ENCODE peak calls at places on chromosome 13, in five cellular contexts. E is A549, D is pancreas, H is cardiac muscle cell, Z is neuronal stem cell. S is an unnamed sample.
A peak's percentile ranks its signal among the peaks of the same experiment; 100 is the strongest.

GRCh38 chr13:41352935-41353801 is 42.1 kb downstream of the NAA16 start:
- DNase-seq in E (peak; percentile 20), D (no peak), H (peak; percentile 28), Z (peak; percentile 38), S (peak; percentile 74)

GRCh38 chr13:114161644-114162532 is 17.2 kb upstream of the CFAP97D2 start:
- DNase-seq in E (no peak), D (no peak), H (no peak), Z (no peak), S (peak; percentile 41)

GRCh38 chr13:113886561-113887112 is 22.8 kb upstream of the GAS6 start:
- DNase-seq in E (no peak), D (no peak), H (no peak), Z (no peak), S (no peak)

GRCh38 chr13:64753606-64754005 is 2476.5 kb downstream of the PCDH9 start:
- DNase-seq in E (no peak), D (no peak), H (no peak), Z (no peak), S (no peak)

GRCh38 chr13:88031980-88032562 is 360.9 kb downstream of the SLITRK5 start:
- DNase-seq in E (no peak), D (no peak), H (no peak), Z (no peak), S (no peak)

GRCh38 chr13:20461481-20461859 is 64.2 kb downstream of the CRYL1 start:
- DNase-seq in E (no peak), D (no peak), H (no peak), Z (no peak), S (no peak)

GRCh38 chr13:24905242-24905641 is 141.3 kb downstream of the RNF17 start:
- DNase-seq in E (no peak), D (no peak), H (no peak), Z (no peak), S (no peak)

GRCh38 chr13:109361562-109361961 is 424.8 kb downstream of the IRS2 start:
- DNase-seq in E (no peak), D (no peak), H (no peak), Z (no peak), S (no peak)

GRCh38 chr13:106033634-106034033 is 501.8 kb downstream of the EFNB2 start:
- DNase-seq in E (peak; percentile 3), D (no peak), H (no peak), Z (no peak), S (no peak)

GRCh38 chr13:109547942-109548860 is 238.2 kb downstream of the IRS2 start:
- DNase-seq in E (no peak), D (no peak), H (peak; percentile 7), Z (no peak), S (no peak)

GRCh38 chr13:81133066-81133465 is 792.1 kb upstream of the SPRY2 start:
- DNase-seq in E (no peak), D (no peak), H (no peak), Z (no peak), S (no peak)

GRCh38 chr13:73767191-73767741 is 366.9 kb downstream of the KLF12 start:
- DNase-seq in E (no peak), D (no peak), H (no peak), Z (peak; percentile 68), S (peak; percentile 42)
- H3K27ac ChIP-seq in E (no peak overlapping the region), D (no peak overlapping the region), H (peak overlapping the region; percentile 87), Z (peak overlapping the region; percentile 18), S (peak overlapping the region; percentile 77)

GRCh38 chr13:84864341-84864740 is 934.9 kb downstream of the SLITRK6 start:
- DNase-seq in E (no peak), D (no peak), H (no peak), Z (no peak), S (no peak)
- H3K4me3 ChIP-seq in E (no peak overlapping the region), D (no peak overlapping the region), H (no peak overlapping the region), Z (no peak overlapping the region), S (no peak overlapping the region)

GRCh38 chr13:93183302-93183701 is 43.3 kb upstream of the GPC6 start:
- DNase-seq in E (no peak), D (no peak), H (no peak), Z (no peak), S (no peak)
- H3K27ac ChIP-seq in E (no peak overlapping the region), D (no peak overlapping the region), H (no peak overlapping the region), Z (no peak overlapping the region), S (no peak overlapping the region)

GRCh38 chr13:30722361-30722760 is 13.0 kb upstream of the ALOX5AP start:
- DNase-seq in E (no peak), D (no peak), H (no peak), Z (no peak), S (no peak)

GRCh38 chr13:30719521-30719914 is 15.8 kb upstream of the ALOX5AP start:
- DNase-seq in E (no peak), D (no peak), H (no peak), Z (no peak), S (no peak)

GRCh38 chr13:30715837-30716236 is 19.5 kb upstream of the ALOX5AP start:
- DNase-seq in E (no peak), D (no peak), H (no peak), Z (no peak), S (no peak)

GRCh38 chr13:30718661-30719520 is 16.5 kb upstream of the ALOX5AP start:
- DNase-seq in E (peak; percentile 25), D (no peak), H (no peak), Z (no peak), S (no peak)

DNA sequence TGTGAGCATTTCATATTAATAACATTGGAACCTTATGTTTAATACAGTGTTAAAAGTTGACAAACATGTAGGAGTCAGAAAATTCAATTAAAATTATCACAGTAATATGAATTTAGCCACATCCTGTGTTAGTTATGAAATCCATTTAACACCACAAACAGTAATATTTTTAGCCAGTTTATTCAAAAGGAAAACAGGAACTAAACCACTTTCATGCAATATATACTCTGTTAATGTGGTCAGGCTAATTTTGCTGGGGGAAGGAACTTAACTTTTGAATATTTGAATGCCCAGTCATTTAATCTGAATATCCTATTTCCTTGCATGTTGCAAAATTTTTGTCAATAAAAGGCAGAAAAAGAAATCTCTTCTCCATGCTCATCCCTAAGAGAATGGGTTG is 14.9 kb upstream of the ALOX5AP start:
- DNase-seq in E (no peak), D (no peak), H (no peak), Z (no peak), S (no peak)
- H3K4me3 ChIP-seq in E (no peak overlapping the region), D (no peak overlapping the region), H (no peak overlapping the region), Z (no peak overlapping the region), S (no peak overlapping the region)

GRCh38 chr13:23658929-23659541 is 88.8 kb downstream of the TNFRSF19 start:
- DNase-seq in E (no peak), D (no peak), H (no peak), Z (no peak), S (no peak)

GRCh38 chr13:23657056-23657455 is 86.8 kb downstream of the TNFRSF19 start:
- DNase-seq in E (no peak), D (no peak), H (no peak), Z (no peak), S (no peak)

GRCh38 chr13:23656637-23657036 is 86.4 kb downstream of the TNFRSF19 start:
- DNase-seq in E (no peak), D (no peak), H (no peak), Z (no peak), S (no peak)

GRCh38 chr13:23655321-23655720 is 85.1 kb downstream of the TNFRSF19 start:
- DNase-seq in E (no peak), D (no peak), H (no peak), Z (no peak), S (no peak)

GRCh38 chr13:23660249-23660648 is 90.0 kb downstream of the TNFRSF19 start:
- DNase-seq in E (no peak), D (no peak), H (no peak), Z (no peak), S (no peak)
- H3K27ac ChIP-seq in E (no peak overlapping the region), D (no peak overlapping the region), H (no peak overlapping the region), Z (no peak overlapping the region), S (no peak overlapping the region)

GRCh38 chr13:66995366-66995663 is 234.8 kb downstream of the PCDH9 start:
- DNase-seq in E (no peak), D (no peak), H (no peak), Z (no peak), S (no peak)

GRCh38 chr13:66992183-66992582 is 238.0 kb downstream of the PCDH9 start:
- DNase-seq in E (no peak), D (no peak), H (peak; percentile 2), Z (no peak), S (no peak)

GRCh38 chr13:66994498-66995365 is 235.4 kb downstream of the PCDH9 start:
- DNase-seq in E (no peak), D (no peak), H (no peak), Z (no peak), S (no peak)

GRCh38 chr13:66992683-66993082 is 237.5 kb downstream of the PCDH9 start:
- DNase-seq in E (no peak), D (no peak), H (no peak), Z (no peak), S (no peak)

GRCh38 chr13:66994097-66994496 is 236.0 kb downstream of the PCDH9 start:
- DNase-seq in E (peak; percentile 49), D (peak; percentile 58), H (peak; percentile 82), Z (peak; percentile 65), S (no peak)
- H3K4me3 ChIP-seq in E (peak overlapping the region; percentile 40), D (peak overlapping the region; percentile 22), H (no peak overlapping the region), Z (no peak overlapping the region), S (no peak overlapping the region)